ENCODE peak calls at places on chromosomes 11 and 22, in ten cellular contexts. One of them, this sample, is unnamed.
A peak's percentile ranks its signal among the peaks of the same experiment; 100 is the strongest.

GRCh38 chr11:87036756-87037449 is 831 bp upstream of the TMEM135 start:
- DNase-seq in left lung: no peak
- DNase-seq in esophagus squamous epithelium: no peak
- DNase-seq in CD8-positive, alpha-beta T cell: peak; percentile 5
- DNase-seq in mammary epithelial cell: no peak
- DNase-seq in lower leg skin: no peak
- DNase-seq in colonic mucosa: peak; percentile 51
- DNase-seq in astrocyte of the spinal cord: no peak
- DNase-seq in fibroblast of pulmonary artery: no peak
- DNase-seq in WERI-Rb-1: no peak
- DNase-seq in this sample: no peak

GRCh38 chr11:118609380-118610219 is 2.2 kb downstream of the PHLDB1 start:
- DNase-seq in WERI-Rb-1: no peak
- DNase-seq in astrocyte of the spinal cord: peak; percentile 22
- DNase-seq in fibroblast of pulmonary artery: peak; percentile 42
- DNase-seq in lower leg skin: peak; percentile 88
- DNase-seq in colonic mucosa: no peak
- DNase-seq in esophagus squamous epithelium: no peak
- DNase-seq in left lung: no peak
- DNase-seq in CD8-positive, alpha-beta T cell: peak; percentile 38
- DNase-seq in mammary epithelial cell: no peak
- DNase-seq in this sample: peak; percentile 35

GRCh38 chr22:42932857-42933782 is 76.0 kb upstream of the ARFGAP3 start:
- DNase-seq in CD8-positive, alpha-beta T cell: no peak
- DNase-seq in WERI-Rb-1: no peak
- DNase-seq in mammary epithelial cell: no peak
- DNase-seq in esophagus squamous epithelium: no peak
- DNase-seq in fibroblast of pulmonary artery: no peak
- DNase-seq in colonic mucosa: no peak
- DNase-seq in lower leg skin: no peak
- DNase-seq in astrocyte of the spinal cord: no peak
- DNase-seq in left lung: peak; percentile 73
- DNase-seq in this sample: no peak

GRCh38 chr11:61138940-61139339 is 22.3 kb downstream of the VPS37C start:
- DNase-seq in fibroblast of pulmonary artery: peak; percentile 78
- DNase-seq in CD8-positive, alpha-beta T cell: no peak
- DNase-seq in colonic mucosa: no peak
- DNase-seq in WERI-Rb-1: no peak
- DNase-seq in left lung: no peak
- DNase-seq in astrocyte of the spinal cord: peak; percentile 80
- DNase-seq in lower leg skin: no peak
- DNase-seq in mammary epithelial cell: peak; percentile 31
- DNase-seq in esophagus squamous epithelium: no peak
- DNase-seq in this sample: no peak

GRCh38 chr11:78069465-78069864 is 5.8 kb downstream of the THRSP start:
- DNase-seq in CD8-positive, alpha-beta T cell: no peak
- DNase-seq in fibroblast of pulmonary artery: peak; percentile 47
- DNase-seq in esophagus squamous epithelium: no peak
- DNase-seq in colonic mucosa: no peak
- DNase-seq in left lung: no peak
- DNase-seq in astrocyte of the spinal cord: no peak
- DNase-seq in mammary epithelial cell: no peak
- DNase-seq in lower leg skin: no peak
- DNase-seq in WERI-Rb-1: no peak
- DNase-seq in this sample: no peak

GRCh38 chr11:132312616-132313210 is 942.3 kb downstream of the NTM start:
- DNase-seq in WERI-Rb-1: peak; percentile 21
- DNase-seq in fibroblast of pulmonary artery: peak; percentile 35
- DNase-seq in lower leg skin: no peak
- DNase-seq in esophagus squamous epithelium: no peak
- DNase-seq in astrocyte of the spinal cord: peak; percentile 46
- DNase-seq in CD8-positive, alpha-beta T cell: no peak
- DNase-seq in left lung: no peak
- DNase-seq in mammary epithelial cell: no peak
- DNase-seq in colonic mucosa: no peak
- DNase-seq in this sample: no peak

GRCh38 chr11:48043111-48043997 is 63.0 kb downstream of the PTPRJ start:
- DNase-seq in CD8-positive, alpha-beta T cell: no peak
- DNase-seq in fibroblast of pulmonary artery: no peak
- DNase-seq in left lung: no peak
- DNase-seq in esophagus squamous epithelium: no peak
- DNase-seq in mammary epithelial cell: no peak
- DNase-seq in colonic mucosa: no peak
- DNase-seq in lower leg skin: no peak
- DNase-seq in WERI-Rb-1: no peak
- DNase-seq in astrocyte of the spinal cord: no peak
- DNase-seq in this sample: no peak

GRCh38 chr11:86052697-86053641 is 15.9 kb downstream of the PICALM start:
- DNase-seq in lower leg skin: no peak
- DNase-seq in left lung: no peak
- DNase-seq in esophagus squamous epithelium: no peak
- DNase-seq in WERI-Rb-1: no peak
- DNase-seq in fibroblast of pulmonary artery: no peak
- DNase-seq in astrocyte of the spinal cord: no peak
- DNase-seq in CD8-positive, alpha-beta T cell: no peak
- DNase-seq in mammary epithelial cell: no peak
- DNase-seq in colonic mucosa: no peak
- DNase-seq in this sample: no peak

GRCh38 chr11:105466582-105467228 is 143.2 kb upstream of the GRIA4 start:
- DNase-seq in WERI-Rb-1: no peak
- DNase-seq in left lung: no peak
- DNase-seq in colonic mucosa: no peak
- DNase-seq in mammary epithelial cell: peak; percentile 23
- DNase-seq in lower leg skin: no peak
- DNase-seq in fibroblast of pulmonary artery: peak; percentile 75
- DNase-seq in esophagus squamous epithelium: no peak
- DNase-seq in CD8-positive, alpha-beta T cell: no peak
- DNase-seq in astrocyte of the spinal cord: peak; percentile 65
- DNase-seq in this sample: no peak

GRCh38 chr11:70415642-70416395 is 17.5 kb downstream of the CTTN start:
- DNase-seq in WERI-Rb-1: no peak
- DNase-seq in fibroblast of pulmonary artery: no peak
- DNase-seq in esophagus squamous epithelium: no peak
- DNase-seq in lower leg skin: no peak
- DNase-seq in CD8-positive, alpha-beta T cell: no peak
- DNase-seq in left lung: no peak
- DNase-seq in colonic mucosa: no peak
- DNase-seq in astrocyte of the spinal cord: peak; percentile 21
- DNase-seq in mammary epithelial cell: no peak
- DNase-seq in this sample: no peak

GRCh38 chr11:70413151-70413550 is 14.8 kb downstream of the CTTN start:
- DNase-seq in colonic mucosa: no peak
- DNase-seq in mammary epithelial cell: no peak
- DNase-seq in lower leg skin: no peak
- DNase-seq in fibroblast of pulmonary artery: no peak
- DNase-seq in WERI-Rb-1: no peak
- DNase-seq in CD8-positive, alpha-beta T cell: no peak
- DNase-seq in astrocyte of the spinal cord: no peak
- DNase-seq in esophagus squamous epithelium: no peak
- DNase-seq in left lung: no peak
- DNase-seq in this sample: no peak

GRCh38 chr11:70414341-70415100 is 16.2 kb downstream of the CTTN start:
- DNase-seq in fibroblast of pulmonary artery: no peak
- DNase-seq in CD8-positive, alpha-beta T cell: no peak
- DNase-seq in mammary epithelial cell: no peak
- DNase-seq in astrocyte of the spinal cord: no peak
- DNase-seq in WERI-Rb-1: no peak
- DNase-seq in left lung: no peak
- DNase-seq in esophagus squamous epithelium: no peak
- DNase-seq in colonic mucosa: no peak
- DNase-seq in lower leg skin: no peak
- DNase-seq in this sample: no peak

GRCh38 chr11:70416881-70417280 is 18.6 kb downstream of the CTTN start:
- DNase-seq in lower leg skin: no peak
- DNase-seq in mammary epithelial cell: no peak
- DNase-seq in colonic mucosa: no peak
- DNase-seq in left lung: no peak
- DNase-seq in fibroblast of pulmonary artery: no peak
- DNase-seq in astrocyte of the spinal cord: no peak
- DNase-seq in esophagus squamous epithelium: no peak
- DNase-seq in WERI-Rb-1: no peak
- DNase-seq in CD8-positive, alpha-beta T cell: no peak
- DNase-seq in this sample: no peak

DNA sequence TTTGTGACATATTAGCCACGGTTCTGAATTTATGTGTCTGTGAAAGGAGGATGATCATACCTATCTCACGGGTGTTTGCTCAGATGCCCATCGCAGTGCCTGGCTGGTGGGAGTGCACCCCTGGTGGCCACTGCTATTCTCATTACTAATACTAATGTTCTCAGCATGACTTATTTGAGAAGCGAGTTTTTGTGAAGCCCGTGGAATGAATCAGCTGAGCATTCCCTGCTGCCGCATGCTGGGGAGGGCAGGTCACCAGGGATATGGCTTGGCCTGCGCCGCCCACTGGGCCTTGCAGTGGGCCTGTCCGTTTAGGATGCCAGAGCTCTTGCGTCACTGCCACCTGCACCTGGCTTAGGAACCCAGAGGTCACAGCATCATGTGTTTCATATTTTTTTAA is 16.8 kb downstream of the CTTN start:
- DNase-seq in mammary epithelial cell: peak; percentile 20
- DNase-seq in left lung: no peak
- DNase-seq in colonic mucosa: no peak
- DNase-seq in CD8-positive, alpha-beta T cell: no peak
- DNase-seq in WERI-Rb-1: no peak
- DNase-seq in fibroblast of pulmonary artery: peak; percentile 20
- DNase-seq in esophagus squamous epithelium: no peak
- DNase-seq in lower leg skin: no peak
- DNase-seq in astrocyte of the spinal cord: peak; percentile 86
- DNase-seq in this sample: no peak
- TF ChIP-seq CTCF in mammary epithelial cell: peak; percentile 33
- TF ChIP-seq CTCF in left lung: no peak
- TF ChIP-seq CTCF in colonic mucosa: no peak
- TF ChIP-seq CTCF in CD8-positive, alpha-beta T cell: no peak
- TF ChIP-seq CTCF in WERI-Rb-1: peak; percentile 26
- TF ChIP-seq CTCF in fibroblast of pulmonary artery: peak; percentile 24
- TF ChIP-seq CTCF in esophagus squamous epithelium: peak; percentile 4
- TF ChIP-seq CTCF in lower leg skin: no peak
- TF ChIP-seq CTCF in astrocyte of the spinal cord: peak; percentile 61
- TF ChIP-seq CTCF in this sample: no peak

GRCh38 chr11:2768471-2769408 is 68.9 kb upstream of the KCNQ1OT1 start:
- DNase-seq in astrocyte of the spinal cord: peak; percentile 72
- DNase-seq in esophagus squamous epithelium: no peak
- DNase-seq in lower leg skin: peak; percentile 73
- DNase-seq in mammary epithelial cell: peak; percentile 47
- DNase-seq in WERI-Rb-1: no peak
- DNase-seq in fibroblast of pulmonary artery: peak; percentile 32
- DNase-seq in colonic mucosa: peak; percentile 11
- DNase-seq in left lung: peak; percentile 19
- DNase-seq in CD8-positive, alpha-beta T cell: no peak
- DNase-seq in this sample: peak; percentile 11
- TF ChIP-seq CTCF in astrocyte of the spinal cord: no peak
- TF ChIP-seq CTCF in esophagus squamous epithelium: no peak
- TF ChIP-seq CTCF in lower leg skin: no peak
- TF ChIP-seq CTCF in mammary epithelial cell: no peak
- TF ChIP-seq CTCF in WERI-Rb-1: no peak
- TF ChIP-seq CTCF in fibroblast of pulmonary artery: no peak
- TF ChIP-seq CTCF in colonic mucosa: no peak
- TF ChIP-seq CTCF in left lung: no peak
- TF ChIP-seq CTCF in CD8-positive, alpha-beta T cell: no peak
- TF ChIP-seq CTCF in this sample: no peak

DNA sequence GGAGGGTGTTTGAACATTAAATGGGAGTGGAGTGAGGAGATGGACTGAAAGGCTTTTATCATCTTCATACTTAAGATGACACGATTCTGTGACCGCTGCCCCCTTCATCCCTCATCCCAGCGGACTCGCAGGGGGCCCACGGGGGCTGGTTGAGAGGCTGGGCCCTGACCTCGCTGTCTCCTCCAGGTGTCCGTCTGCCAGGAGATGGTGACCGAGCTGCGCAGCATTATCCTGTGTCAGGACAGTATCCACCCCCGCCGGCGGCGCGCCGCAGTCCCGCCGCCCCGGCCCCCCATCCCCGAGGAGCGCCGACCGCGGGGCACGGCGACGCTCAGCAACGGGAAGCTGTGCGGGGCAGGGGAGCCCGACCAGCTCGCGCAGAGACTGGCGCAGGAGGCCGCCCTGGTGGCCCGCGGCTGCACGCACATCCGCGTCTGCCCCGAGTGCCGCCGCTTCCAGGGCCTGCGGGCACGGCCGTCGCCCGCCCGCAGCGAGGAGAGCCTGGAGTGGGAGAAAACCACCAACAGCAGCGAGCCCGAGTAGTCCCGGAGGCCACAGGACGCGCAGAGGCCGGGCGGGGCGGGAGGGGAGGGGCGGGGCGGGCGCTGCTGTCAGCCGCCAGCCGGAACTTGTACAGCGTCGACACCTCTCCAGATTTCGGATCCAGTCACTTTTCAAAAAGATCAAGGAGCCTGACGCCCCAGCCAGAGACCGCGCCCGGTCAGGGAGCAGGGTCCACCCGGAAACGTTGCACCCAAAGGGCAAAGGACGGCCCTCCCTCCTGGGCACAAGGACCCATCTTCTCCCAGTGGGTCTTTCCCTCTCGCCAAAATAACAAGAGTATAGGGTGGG is 38.0 kb upstream of the TBCEL start:
- DNase-seq in fibroblast of pulmonary artery: peak; percentile 48
- DNase-seq in lower leg skin: no peak
- DNase-seq in esophagus squamous epithelium: no peak
- DNase-seq in mammary epithelial cell: peak; percentile 34
- DNase-seq in colonic mucosa: peak; percentile 38
- DNase-seq in astrocyte of the spinal cord: peak; percentile 20
- DNase-seq in left lung: peak; percentile 52
- DNase-seq in CD8-positive, alpha-beta T cell: peak; percentile 34
- DNase-seq in WERI-Rb-1: no peak
- DNase-seq in this sample: peak; percentile 45
- TF ChIP-seq CTCF in fibroblast of pulmonary artery: no peak
- TF ChIP-seq CTCF in lower leg skin: no peak
- TF ChIP-seq CTCF in esophagus squamous epithelium: peak; percentile 9
- TF ChIP-seq CTCF in mammary epithelial cell: peak; percentile 33
- TF ChIP-seq CTCF in colonic mucosa: no peak
- TF ChIP-seq CTCF in astrocyte of the spinal cord: peak; percentile 25
- TF ChIP-seq CTCF in left lung: peak; percentile 20
- TF ChIP-seq CTCF in CD8-positive, alpha-beta T cell: peak; percentile 39
- TF ChIP-seq CTCF in WERI-Rb-1: no peak
- TF ChIP-seq CTCF in this sample: peak; percentile 52

GRCh38 chr22:40436460-40437431 is 66.4 kb downstream of the SGSM3 start:
- DNase-seq in WERI-Rb-1: no peak
- DNase-seq in left lung: no peak
- DNase-seq in astrocyte of the spinal cord: peak; percentile 79
- DNase-seq in fibroblast of pulmonary artery: peak; percentile 81
- DNase-seq in CD8-positive, alpha-beta T cell: no peak
- DNase-seq in lower leg skin: no peak
- DNase-seq in esophagus squamous epithelium: no peak
- DNase-seq in colonic mucosa: no peak
- DNase-seq in mammary epithelial cell: peak; percentile 44
- DNase-seq in this sample: no peak
- TF ChIP-seq CTCF in WERI-Rb-1: peak; percentile 7
- TF ChIP-seq CTCF in left lung: peak; percentile 58
- TF ChIP-seq CTCF in astrocyte of the spinal cord: peak; percentile 43
- TF ChIP-seq CTCF in fibroblast of pulmonary artery: peak; percentile 62
- TF ChIP-seq CTCF in CD8-positive, alpha-beta T cell: peak; percentile 80
- TF ChIP-seq CTCF in lower leg skin: peak; percentile 20
- TF ChIP-seq CTCF in esophagus squamous epithelium: peak; percentile 69
- TF ChIP-seq CTCF in colonic mucosa: peak; percentile 46
- TF ChIP-seq CTCF in mammary epithelial cell: peak; percentile 56
- TF ChIP-seq CTCF in this sample: peak; percentile 74

This sample was measured in natural killer cell.